ENCODE peak calls at places on chromosomes 4 and X, in four cellular contexts. B is A549, F is IMR-90, Z is HepG2. P is an unnamed sample.

GRCh38 chr4:125013891-125014290 is 300.9 kb upstream of the FAT4 start:
- DNase-seq in B (peak), F (peak), Z (no peak), P (no peak)

GRCh38 chr4:55183926-55184599 is 58.7 kb upstream of the KDR start:
- DNase-seq in B (peak), F (peak), Z (no peak), P (no peak)

GRCh38 chr4:30948653-30949052 is 228.5 kb downstream of the PCDH7 start:
- DNase-seq in B (no peak), F (peak), Z (no peak), P (no peak)

GRCh38 chr4:67122029-67122428 is 423.3 kb downstream of the CENPC start:
- DNase-seq in B (peak), F (no peak), Z (peak), P (peak)

GRCh38 chr4:182862166-182862875 is 54.9 kb downstream of the DCTD start:
- DNase-seq in B (no peak), F (no peak), Z (peak), P (peak)

GRCh38 chr4:175166020-175166419 is 247.9 kb downstream of the ADAM29 start:
- DNase-seq in B (peak), F (no peak), Z (no peak), P (no peak)

GRCh38 chrX:56745019-56745418 is 16.0 kb downstream of the NBDY start:
- DNase-seq in B (peak), F (peak), Z (peak), P (no peak)

GRCh38 chr4:90071289-90072235 is 55.6 kb upstream of the CCSER1 start:
- DNase-seq in B (no peak), F (no peak), Z (no peak), P (no peak)

GRCh38 chr4:32661229-32661628 is 1941.1 kb downstream of the PCDH7 start:
- DNase-seq in B (peak), F (no peak), Z (peak), P (no peak)

GRCh38 chr4:22021116-22021515 is 72.5 kb upstream of the KCNIP4 start:
- DNase-seq in B (no peak), F (no peak), Z (no peak), P (no peak)

GRCh38 chrX:150229030-150229429 is 134.1 kb upstream of the MAMLD1 start:
- DNase-seq in B (no peak), F (no peak), Z (no peak), P (no peak)

GRCh38 chr4:37434469-37434868 is 189.9 kb downstream of the NWD2 start:
- DNase-seq in B (peak), F (peak), Z (no peak), P (no peak)

GRCh38 chr4:145755802-145756201 is 75.9 kb downstream of the C4orf51 start:
- DNase-seq in B (no peak), F (peak), Z (no peak), P (no peak)

GRCh38 chrX:14125451-14125850 is 95.8 kb upstream of the GEMIN8 start:
- DNase-seq in B (no peak), F (no peak), Z (no peak), P (no peak)

DNA sequence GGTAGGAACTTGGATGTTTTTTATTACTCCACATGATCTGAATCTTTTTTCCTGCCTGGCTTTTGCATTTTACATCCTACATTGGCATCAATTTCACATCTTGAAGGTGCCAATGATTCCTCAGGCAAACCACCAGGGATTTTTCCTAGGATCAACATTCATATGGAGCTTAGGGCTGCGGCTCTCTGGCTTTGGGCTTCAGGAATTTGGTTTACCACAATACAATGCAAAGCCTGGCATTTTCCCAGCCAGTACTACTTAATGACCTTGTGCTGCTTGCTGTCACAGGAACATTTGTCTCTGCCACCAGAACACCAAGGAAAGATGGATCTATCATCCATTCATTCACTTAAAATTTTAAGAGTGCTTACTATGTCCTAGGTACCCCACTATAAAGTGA is 180.7 kb downstream of the PDGFC start:
- DNase-seq in B (no peak), F (peak), Z (peak), P (no peak)
- TF ChIP-seq MAZ in B (no peak), F (no peak), Z (no peak), P (no peak)

GRCh38 chrX:66632473-66632872 is 6.4 kb downstream of the EDA2R start:
- DNase-seq in B (no peak), F (peak), Z (no peak), P (no peak)

GRCh38 chrX:66635360-66635759 is 3.5 kb downstream of the EDA2R start:
- DNase-seq in B (peak), F (peak), Z (no peak), P (no peak)

GRCh38 chrX:66632986-66633385 is 5.9 kb downstream of the EDA2R start:
- DNase-seq in B (no peak), F (peak), Z (no peak), P (no peak)

GRCh38 chrX:66634272-66634671 is 4.6 kb downstream of the EDA2R start:
- DNase-seq in B (no peak), F (peak), Z (no peak), P (no peak)

GRCh38 chrX:66633541-66633940 is 5.3 kb downstream of the EDA2R start:
- DNase-seq in B (no peak), F (peak), Z (no peak), P (no peak)
- TF ChIP-seq MAZ in B (no peak), F (no peak), Z (no peak), P (no peak)

GRCh38 chr4:1568855-1569460 is 115.2 kb downstream of the FAM53A start:
- DNase-seq in B (no peak), F (no peak), Z (no peak), P (no peak)

GRCh38 chr4:1567519-1567807 is 116.7 kb downstream of the FAM53A start:
- DNase-seq in B (no peak), F (no peak), Z (no peak), P (no peak)

GRCh38 chr4:1569461-1570151 is 114.5 kb downstream of the FAM53A start:
- DNase-seq in B (no peak), F (no peak), Z (no peak), P (no peak)

GRCh38 chr4:1566838-1567518 is 117.1 kb downstream of the FAM53A start:
- DNase-seq in B (no peak), F (no peak), Z (no peak), P (no peak)

GRCh38 chr4:1567808-1568581 is 116.1 kb downstream of the FAM53A start:
- DNase-seq in B (no peak), F (no peak), Z (no peak), P (peak)
- TF ChIP-seq MAZ in B (no peak), F (no peak), Z (no peak), P (peak)

GRCh38 chr4:105895609-105896460 is 564 bp downstream of the NPNT start:
- DNase-seq in B (no peak), F (no peak), Z (no peak), P (no peak)
- TF ChIP-seq MAZ in B (no peak), F (no peak), Z (no peak), P (no peak)

GRCh38 chrX:44303119-44303518 is 40.4 kb downstream of the EFHC2 start:
- DNase-seq in B (no peak), F (no peak), Z (no peak), P (no peak)
- TF ChIP-seq MAZ in B (no peak), F (no peak), Z (no peak), P (no peak)

GRCh38 chr4:132015321-132015720 is 1133.8 kb upstream of the PCDH10 start:
- DNase-seq in B (no peak), F (no peak), Z (no peak), P (no peak)
- TF ChIP-seq MAZ in B (no peak), F (no peak), Z (no peak), P (no peak)

DNA sequence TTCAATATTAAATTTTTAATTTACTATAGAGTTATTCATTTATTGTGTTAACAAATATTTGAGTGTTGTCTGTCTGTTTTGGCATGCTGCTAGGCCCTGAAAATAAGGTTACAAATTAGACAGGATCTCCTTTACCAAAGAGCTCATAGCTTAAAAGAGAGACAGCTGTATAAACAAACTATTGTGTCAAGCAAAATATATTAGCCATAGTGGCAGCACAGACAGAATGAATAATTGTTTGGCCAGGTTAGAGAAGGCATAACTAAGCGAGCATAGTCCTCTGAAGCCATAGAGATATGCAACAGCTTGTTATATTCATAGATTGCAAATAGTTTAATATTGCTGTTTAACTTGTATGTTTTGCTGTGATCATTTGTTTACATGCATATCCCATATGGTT is 66.7 kb upstream of the NDUFC1 start:
- DNase-seq in B (no peak), F (no peak), Z (no peak), P (no peak)
- TF ChIP-seq MAZ in B (no peak), F (no peak), Z (no peak), P (no peak)

DNA sequence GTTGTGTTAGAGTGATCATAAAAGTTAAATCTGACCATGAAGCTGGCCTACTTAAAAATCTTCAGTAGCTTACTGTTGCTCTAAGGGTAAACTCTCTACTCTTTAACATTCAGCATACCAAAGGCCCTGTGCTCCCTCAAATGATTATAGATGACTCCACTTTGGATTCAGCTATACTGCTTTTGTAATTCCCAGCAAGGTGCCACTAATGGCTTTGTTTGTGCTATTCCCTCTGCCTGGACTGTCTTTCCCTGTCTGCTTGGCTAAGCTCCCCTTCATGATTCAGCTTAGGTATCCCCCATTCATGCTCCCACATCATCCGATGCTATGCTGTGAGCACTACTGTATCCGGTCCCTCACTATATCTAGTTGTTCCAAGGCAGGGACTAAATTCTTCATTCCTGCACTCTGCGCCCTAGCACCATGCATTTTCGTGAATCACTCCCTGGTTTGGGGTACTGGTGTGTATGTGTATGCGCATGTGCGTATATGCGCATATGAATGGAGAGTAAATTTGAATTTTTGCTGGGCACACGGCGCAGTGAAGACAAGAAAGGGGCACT is 456 bp upstream of the PBDC1 start:
- DNase-seq in B (no peak), F (no peak), Z (no peak), P (no peak)
- TF ChIP-seq MAZ in B (no peak), F (no peak), Z (no peak), P (no peak)

DNA sequence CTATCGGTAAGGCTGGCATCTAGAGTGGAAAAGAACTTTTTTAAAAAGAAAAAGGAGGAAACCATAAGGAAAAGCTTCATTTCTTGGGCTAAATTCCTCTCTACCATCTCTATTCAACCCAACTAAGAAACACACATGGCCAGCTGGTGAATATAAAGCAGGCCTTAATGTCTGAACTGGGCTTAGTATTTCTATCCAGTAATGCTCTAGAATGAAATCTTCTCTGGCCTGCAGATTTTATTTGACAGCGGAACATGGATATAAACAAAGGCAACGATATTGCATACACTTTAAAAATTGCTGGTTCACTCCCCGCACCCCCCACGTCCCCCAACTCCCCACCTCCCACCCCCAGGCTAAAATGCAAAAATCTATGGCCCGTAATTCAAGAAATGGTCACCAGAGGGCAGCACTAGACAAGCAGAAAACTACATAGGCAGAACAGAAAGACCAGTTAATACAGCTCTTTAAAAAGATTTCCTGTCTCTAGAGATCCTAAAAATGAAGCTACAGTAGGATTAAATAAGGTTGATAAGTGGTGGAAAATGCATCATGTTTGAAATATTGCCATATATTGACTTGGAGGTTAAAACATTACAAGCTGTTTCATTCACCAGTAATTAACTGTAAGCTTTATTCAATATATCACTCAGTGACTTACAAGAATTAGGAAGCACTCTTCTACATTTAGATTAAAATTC is 155.2 kb upstream of the GALNT7 start:
- DNase-seq in B (peak), F (peak), Z (peak), P (peak)
- TF ChIP-seq MAZ in B (no peak), F (no peak), Z (no peak), P (no peak)